ENCODE peak calls at places on chromosomes 3 and 15, in five cellular contexts. K, Z, R, V and T are unnamed samples.

GRCh38 chr3:114308830-114309229 is 15.0 kb downstream of the TIGIT start:
- DNase-seq in K (no peak), Z (no peak), R (no peak), V (peak), T (no peak)

GRCh38 chr3:79477242-79477641 is 290.6 kb downstream of the ROBO1 start:
- DNase-seq in K (no peak), Z (no peak), R (no peak), V (no peak), T (no peak)

GRCh38 chr15:39599871-39600270 is 19.0 kb downstream of the THBS1 start:
- DNase-seq in K (no peak), Z (no peak), R (no peak), V (no peak), T (peak)

GRCh38 chr3:171944109-171945016 is 95.0 kb upstream of the FNDC3B start:
- DNase-seq in K (peak), Z (no peak), R (no peak), V (no peak), T (no peak)

GRCh38 chr3:57953541-57953940 is 54.7 kb upstream of the FLNB start:
- DNase-seq in K (no peak), Z (no peak), R (no peak), V (no peak), T (no peak)

GRCh38 chr15:35728176-35728938 is 182.4 kb upstream of the DPH6 start:
- DNase-seq in K (no peak), Z (no peak), R (no peak), V (no peak), T (peak)

GRCh38 chr3:120780977-120781376 is 38.4 kb downstream of the GTF2E1 start:
- DNase-seq in K (no peak), Z (no peak), R (no peak), V (peak), T (peak)

GRCh38 chr3:99901200-99901926 is 83.7 kb downstream of the CMSS1 start:
- DNase-seq in K (peak), Z (peak), R (no peak), V (no peak), T (peak)

GRCh38 chr3:63740116-63740515 is 79.0 kb upstream of the C3orf49 start:
- DNase-seq in K (no peak), Z (no peak), R (no peak), V (no peak), T (no peak)

GRCh38 chr15:42836251-42836650 is 84.3 kb downstream of the TTBK2 start:
- DNase-seq in K (no peak), Z (no peak), R (no peak), V (no peak), T (peak)

GRCh38 chr15:85489773-85490493 is 109.5 kb downstream of the AKAP13 start:
- DNase-seq in K (no peak), Z (no peak), R (no peak), V (no peak), T (no peak)

GRCh38 chr15:71444032-71444810 is 328.9 kb downstream of the THSD4 start:
- DNase-seq in K (no peak), Z (no peak), R (no peak), V (no peak), T (peak)

GRCh38 chr3:129502641-129503386 is 25.6 kb upstream of the RHO start:
- DNase-seq in K (no peak), Z (no peak), R (no peak), V (no peak), T (no peak)

GRCh38 chr3:52122491-52122890 is 31.7 kb downstream of the POC1A start:
- DNase-seq in K (no peak), Z (no peak), R (no peak), V (peak), T (no peak)

GRCh38 chr3:45907769-45908705 is 21.7 kb downstream of the CCR9 start:
- DNase-seq in K (no peak), Z (no peak), R (peak), V (no peak), T (peak)

GRCh38 chr3:157111578-157111977 is 48.4 kb downstream of the CCNL1 start:
- DNase-seq in K (no peak), Z (no peak), R (no peak), V (no peak), T (no peak)

GRCh38 chr3:50147861-50148260 is 7.3 kb upstream of the SEMA3F start:
- DNase-seq in K (no peak), Z (no peak), R (no peak), V (no peak), T (no peak)

GRCh38 chr3:147385059-147386012 is 21.0 kb downstream of the ZIC4 start:
- DNase-seq in K (no peak), Z (no peak), R (no peak), V (no peak), T (no peak)

GRCh38 chr15:90266061-90266431 is 574 bp downstream of the NGRN start:
- DNase-seq in K (peak), Z (no peak), R (no peak), V (no peak), T (peak)

GRCh38 chr3:116399701-116400261 is 45.5 kb downstream of the LSAMP start:
- DNase-seq in K (no peak), Z (no peak), R (no peak), V (no peak), T (no peak)

GRCh38 chr15:83365370-83365938 is 81.0 kb upstream of the BNC1 start:
- DNase-seq in K (no peak), Z (no peak), R (no peak), V (no peak), T (peak)

GRCh38 chr15:40330368-40330836 is 6.9 kb downstream of the INAFM2 start:
- DNase-seq in K (no peak), Z (no peak), R (no peak), V (no peak), T (no peak)

GRCh38 chr3:158809642-158810041 is 7.8 kb downstream of the MFSD1 start:
- DNase-seq in K (no peak), Z (no peak), R (no peak), V (no peak), T (peak)

GRCh38 chr15:65414841-65415621 is 7.7 kb downstream of the IGDCC4 start:
- DNase-seq in K (no peak), Z (no peak), R (no peak), V (no peak), T (no peak)

GRCh38 chr3:43490640-43491185 is 131.1 kb downstream of the ANO10 start:
- DNase-seq in K (no peak), Z (no peak), R (no peak), V (no peak), T (no peak)

GRCh38 chr3:184814214-184814613 is 2.2 kb downstream of the VPS8 start:
- DNase-seq in K (no peak), Z (no peak), R (no peak), V (no peak), T (no peak)

GRCh38 chr3:120435621-120436020 is 15.2 kb downstream of the FSTL1 start:
- DNase-seq in K (no peak), Z (peak), R (no peak), V (no peak), T (peak)

GRCh38 chr3:17602126-17602525 is 140.3 kb downstream of the TBC1D5 start:
- DNase-seq in K (no peak), Z (no peak), R (no peak), V (no peak), T (peak)

GRCh38 chr3:126127904-126128303 is 44.0 kb upstream of the SLC41A3 start:
- DNase-seq in K (no peak), Z (no peak), R (no peak), V (no peak), T (no peak)

GRCh38 chr3:169813757-169814517 is 1.2 kb upstream of the LRRC34 start:
- DNase-seq in K (no peak), Z (no peak), R (peak), V (peak), T (peak)

GRCh38 chr15:29348308-29348914 is 78.8 kb upstream of the NSMCE3 start:
- DNase-seq in K (no peak), Z (no peak), R (no peak), V (no peak), T (peak)

GRCh38 chr3:22585504-22585903 is 617.6 kb upstream of the UBE2E2 start:
- DNase-seq in K (no peak), Z (no peak), R (no peak), V (no peak), T (peak)

GRCh38 chr3:171753665-171754408 is 56.4 kb downstream of the PLD1 start:
- DNase-seq in K (no peak), Z (no peak), R (no peak), V (no peak), T (peak)

GRCh38 chr15:70361891-70362290 is 264.2 kb upstream of the TLE3 start:
- DNase-seq in K (no peak), Z (no peak), R (no peak), V (no peak), T (no peak)

GRCh38 chr15:57036352-57036751 is 117.9 kb downstream of the TCF12 start:
- DNase-seq in K (no peak), Z (no peak), R (no peak), V (no peak), T (no peak)